ENCODE peak calls at places on chromosomes 11 and 22, in four cellular contexts. F is GM12878, T is K562, S is HL-60. R is an unnamed sample.

GRCh38 chr11:122422707-122423106 is 232.8 kb upstream of the UBASH3B start:
- DNase-seq in F (no peak), T (no peak), S (no peak), R (no peak)

GRCh38 chr11:64637346-64638016 is 46.5 kb downstream of the SLC22A12 start:
- DNase-seq in F (no peak), T (no peak), S (no peak), R (no peak)

GRCh38 chr22:43166132-43166930 is 15.0 kb downstream of the TSPO start:
- DNase-seq in F (no peak), T (peak), S (no peak), R (no peak)

GRCh38 chr11:22703040-22703439 is 36.6 kb downstream of the GAS2 start:
- DNase-seq in F (peak), T (peak), S (no peak), R (no peak)

GRCh38 chr11:57323503-57324153 is 1.1 kb downstream of the TNKS1BP1 start:
- DNase-seq in F (no peak), T (no peak), S (no peak), R (no peak)

GRCh38 chr11:72683782-72684200 is 9.6 kb upstream of the PDE2A start:
- DNase-seq in F (no peak), T (peak), S (no peak), R (peak)

GRCh38 chr11:9874466-9874865 is 210.6 kb downstream of the SWAP70 start:
- DNase-seq in F (no peak), T (no peak), S (no peak), R (no peak)

GRCh38 chr11:64284048-64284961 is at the start of gene BAD:
- DNase-seq in F (no peak), T (peak), S (peak), R (peak)

GRCh38 chr22:42962295-42963230 is 52.4 kb downstream of the PACSIN2 start:
- DNase-seq in F (no peak), T (peak), S (peak), R (no peak)

GRCh38 chr22:26756675-26757293 is 99.4 kb downstream of the MIAT start:
- DNase-seq in F (no peak), T (peak), S (no peak), R (peak)

GRCh38 chr11:65212226-65212801 is 30.6 kb downstream of the CAPN1 start:
- DNase-seq in F (no peak), T (peak), S (no peak), R (no peak)

GRCh38 chr22:50071432-50072166 is 13.5 kb upstream of the TTLL8 start:
- DNase-seq in F (no peak), T (no peak), S (no peak), R (no peak)

GRCh38 chr11:1825039-1825740 is 9.6 kb upstream of the SYT8 start:
- DNase-seq in F (no peak), T (peak), S (no peak), R (peak)

GRCh38 chr11:84316866-84317560 is 1030.8 kb upstream of the CCDC90B start:
- DNase-seq in F (no peak), T (no peak), S (no peak), R (no peak)

GRCh38 chr22:31210830-31211503 is 1.1 kb upstream of the LIMK2 start:
- DNase-seq in F (no peak), T (no peak), S (no peak), R (no peak)

GRCh38 chr11:65718964-65719492 is 1.6 kb downstream of the RNASEH2C start:
- DNase-seq in F (no peak), T (peak), S (peak), R (no peak)

GRCh38 chr11:113675003-113675471 is 31.1 kb downstream of the TMPRSS5 start:
- DNase-seq in F (peak), T (peak), S (no peak), R (no peak)

GRCh38 chr11:10459029-10459970 is 4.2 kb downstream of the AMPD3 start:
- DNase-seq in F (peak), T (peak), S (peak), R (peak)

GRCh38 chr11:69948256-69949141 is 129.3 kb upstream of the FGF3 start:
- DNase-seq in F (no peak), T (peak), S (no peak), R (no peak)

GRCh38 chr22:17971711-17972110 is 52.6 kb downstream of the MICAL3 start:
- DNase-seq in F (no peak), T (no peak), S (no peak), R (no peak)

GRCh38 chr22:17970205-17970708 is 54.1 kb downstream of the MICAL3 start:
- DNase-seq in F (no peak), T (peak), S (no peak), R (no peak)

GRCh38 chr22:17968126-17968525 is 56.2 kb downstream of the MICAL3 start:
- DNase-seq in F (no peak), T (no peak), S (no peak), R (no peak)

GRCh38 chr22:17972385-17973181 is 51.8 kb downstream of the MICAL3 start:
- DNase-seq in F (no peak), T (no peak), S (no peak), R (no peak)

DNA sequence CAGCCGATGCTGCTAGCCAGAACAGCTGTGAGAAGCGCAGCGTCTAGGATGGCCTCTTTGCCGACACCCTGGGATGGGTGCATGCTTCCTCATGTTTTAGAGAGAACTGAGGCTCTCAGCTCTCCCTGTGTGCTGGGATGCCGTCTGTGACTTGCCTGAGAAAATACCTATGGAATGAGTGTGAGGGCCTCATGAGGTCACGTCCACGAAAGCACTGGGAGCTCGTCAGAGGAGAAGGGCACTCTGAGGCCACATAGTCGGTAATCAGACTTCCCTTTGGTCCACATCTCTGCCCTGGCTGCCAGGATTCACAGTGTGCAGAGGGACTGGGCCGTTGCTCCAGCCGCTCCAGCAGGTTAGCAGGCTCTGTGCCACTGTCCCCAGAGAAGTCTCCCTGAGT is 54.6 kb downstream of the MICAL3 start:
- DNase-seq in F (no peak), T (no peak), S (no peak), R (no peak)
- TF ChIP-seq SPI1 in F (no peak), T (no peak), S (no peak), R (no peak)

GRCh38 chr11:96156379-96156722 is 186.6 kb downstream of the MAML2 start:
- DNase-seq in F (no peak), T (no peak), S (peak), R (no peak)

GRCh38 chr11:96155627-96156378 is 187.2 kb downstream of the MAML2 start:
- DNase-seq in F (peak), T (peak), S (no peak), R (no peak)

GRCh38 chr11:96157517-96157873 is 185.5 kb downstream of the MAML2 start:
- DNase-seq in F (no peak), T (no peak), S (no peak), R (no peak)

GRCh38 chr11:96152623-96153022 is 190.4 kb downstream of the MAML2 start:
- DNase-seq in F (no peak), T (no peak), S (no peak), R (no peak)

DNA sequence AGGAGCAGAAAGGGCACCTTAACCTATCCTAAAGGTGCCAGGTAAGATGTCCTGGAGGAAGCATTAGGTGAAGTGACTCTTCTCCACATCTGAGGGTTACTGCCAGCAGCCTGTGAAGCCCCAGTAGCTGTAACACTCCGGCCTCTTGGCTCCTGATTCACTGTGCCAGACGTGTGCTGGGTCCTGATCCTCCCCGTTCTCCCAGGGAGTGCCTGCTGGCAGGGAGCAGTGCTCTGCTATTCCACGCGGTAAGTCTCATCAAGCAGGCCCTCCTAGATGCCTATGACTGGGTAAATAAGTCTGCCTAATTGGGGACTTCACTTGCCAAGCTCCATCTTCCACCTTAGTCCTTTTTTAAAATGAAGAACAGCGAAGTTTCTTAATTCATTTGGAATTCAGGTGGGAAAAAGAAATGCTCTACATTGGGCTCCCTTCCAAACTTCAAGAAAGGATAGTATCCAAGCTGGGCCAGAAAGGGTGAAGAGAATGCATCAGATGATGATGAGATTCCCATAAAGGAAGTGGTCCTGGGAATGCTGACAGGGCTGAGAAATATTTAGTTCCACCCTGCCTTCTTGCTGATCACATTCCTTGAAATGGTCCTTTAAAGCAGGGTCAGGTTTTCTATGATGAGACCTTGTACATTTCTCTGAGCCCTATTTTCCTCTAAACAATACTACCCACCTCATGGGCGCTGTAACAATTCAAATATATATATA is 188.0 kb downstream of the MAML2 start:
- DNase-seq in F (no peak), T (no peak), S (no peak), R (no peak)
- TF ChIP-seq SPI1 in F (no peak), T (no peak), S (no peak), R (no peak)

GRCh38 chr11:61019818-61020405 is 48.4 kb downstream of the CD6 start:
- DNase-seq in F (no peak), T (no peak), S (no peak), R (no peak)

GRCh38 chr11:61020706-61021235 is 49.3 kb downstream of the CD6 start:
- DNase-seq in F (no peak), T (no peak), S (no peak), R (no peak)

GRCh38 chr11:61023086-61024035 is 51.9 kb downstream of the CD6 start:
- DNase-seq in F (no peak), T (no peak), S (no peak), R (no peak)

GRCh38 chr11:61022311-61023085 is 51.0 kb downstream of the CD6 start:
- DNase-seq in F (no peak), T (no peak), S (no peak), R (no peak)

GRCh38 chr11:61021661-61022212 is 50.3 kb downstream of the CD6 start:
- DNase-seq in F (no peak), T (no peak), S (no peak), R (no peak)
- TF ChIP-seq SPI1 in F (no peak), T (no peak), S (no peak), R (no peak)

GRCh38 chr11:103534959-103535358 is 425.7 kb downstream of the DYNC2H1 start:
- DNase-seq in F (no peak), T (no peak), S (no peak), R (no peak)

GRCh38 chr11:103530257-103530656 is 421.0 kb downstream of the DYNC2H1 start:
- DNase-seq in F (no peak), T (no peak), S (no peak), R (no peak)

GRCh38 chr11:103529217-103529684 is 420.0 kb downstream of the DYNC2H1 start:
- DNase-seq in F (no peak), T (no peak), S (no peak), R (no peak)

GRCh38 chr11:103534191-103534590 is 425.0 kb downstream of the DYNC2H1 start:
- DNase-seq in F (no peak), T (no peak), S (no peak), R (no peak)

GRCh38 chr11:103532133-103532788 is 423.0 kb downstream of the DYNC2H1 start:
- DNase-seq in F (no peak), T (no peak), S (no peak), R (no peak)
- TF ChIP-seq SPI1 in F (no peak), T (no peak), S (no peak), R (no peak)

DNA sequence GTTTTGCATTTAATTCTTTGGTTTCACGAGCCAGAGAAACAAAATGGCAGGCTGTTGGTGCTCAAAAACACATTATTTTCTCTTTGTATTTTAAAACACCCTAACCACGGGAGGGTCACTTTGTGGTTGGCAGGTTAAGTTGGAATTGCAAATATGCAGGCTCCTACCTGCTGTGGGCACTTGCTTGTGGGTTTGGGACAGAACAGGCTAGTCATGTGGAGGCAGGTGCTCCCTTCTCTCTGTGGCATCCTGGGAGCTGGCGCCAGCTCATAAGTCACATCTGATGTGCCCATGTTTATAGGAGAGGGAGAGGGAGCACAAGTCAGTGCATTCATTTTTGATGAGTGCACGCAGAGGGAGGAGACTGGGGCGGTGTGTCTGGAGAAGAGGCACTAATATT is 146.0 kb downstream of the CEP164 start:
- DNase-seq in F (no peak), T (no peak), S (no peak), R (no peak)
- TF ChIP-seq SPI1 in F (no peak), T (no peak), S (no peak), R (no peak)

GRCh38 chr22:17412232-17412631 is 43.0 kb downstream of the CECR2 start:
- DNase-seq in F (no peak), T (no peak), S (no peak), R (no peak)
- TF ChIP-seq SPI1 in F (no peak), T (no peak), S (no peak), R (no peak)

R was measured in GM12891.